ENCODE peak calls at places on chromosomes 16 and 17, in five cellular contexts. One of them, this sample, is unnamed.

GRCh38 chr16:82621796-82622195 is 5.0 kb upstream of the CDH13 start:
- DNase-seq in iPS-NIHi11: no peak
- DNase-seq in NCI-H1092: no peak
- DNase-seq in M059J: no peak
- DNase-seq in activated CD4-positive, alpha-beta T cell treated with anti-CD3 and anti-CD28 coated beads for 4 hours: no peak
- DNase-seq in this sample: no peak

GRCh38 chr16:13938480-13938879 is 18.5 kb downstream of the ERCC4 start:
- DNase-seq in iPS-NIHi11: no peak
- DNase-seq in NCI-H1092: no peak
- DNase-seq in M059J: no peak
- DNase-seq in activated CD4-positive, alpha-beta T cell treated with anti-CD3 and anti-CD28 coated beads for 4 hours: no peak
- DNase-seq in this sample: peak

GRCh38 chr17:1322469-1322868 is 43.0 kb downstream of the TRARG1 start:
- DNase-seq in iPS-NIHi11: no peak
- DNase-seq in NCI-H1092: no peak
- DNase-seq in M059J: no peak
- DNase-seq in activated CD4-positive, alpha-beta T cell treated with anti-CD3 and anti-CD28 coated beads for 4 hours: no peak
- DNase-seq in this sample: no peak

GRCh38 chr17:13996758-13997157 is 72.5 kb upstream of the COX10 start:
- DNase-seq in iPS-NIHi11: no peak
- DNase-seq in NCI-H1092: no peak
- DNase-seq in M059J: no peak
- DNase-seq in activated CD4-positive, alpha-beta T cell treated with anti-CD3 and anti-CD28 coated beads for 4 hours: no peak
- DNase-seq in this sample: no peak

GRCh38 chr17:44968225-44969143 is at the start of gene C1QL1:
- DNase-seq in iPS-NIHi11: peak
- DNase-seq in NCI-H1092: peak
- DNase-seq in M059J: peak
- DNase-seq in activated CD4-positive, alpha-beta T cell treated with anti-CD3 and anti-CD28 coated beads for 4 hours: peak
- DNase-seq in this sample: peak

GRCh38 chr16:1990336-1991134 is 765 bp downstream of the SYNGR3 start:
- DNase-seq in iPS-NIHi11: peak
- DNase-seq in NCI-H1092: no peak
- DNase-seq in M059J: no peak
- DNase-seq in activated CD4-positive, alpha-beta T cell treated with anti-CD3 and anti-CD28 coated beads for 4 hours: peak
- DNase-seq in this sample: no peak

GRCh38 chr16:7313170-7313569 is 19.5 kb upstream of the RBFOX1 start:
- DNase-seq in iPS-NIHi11: peak
- DNase-seq in NCI-H1092: no peak
- DNase-seq in M059J: peak
- DNase-seq in activated CD4-positive, alpha-beta T cell treated with anti-CD3 and anti-CD28 coated beads for 4 hours: no peak
- DNase-seq in this sample: no peak

GRCh38 chr16:75584108-75584507 is 17.9 kb downstream of the GABARAPL2 start:
- DNase-seq in iPS-NIHi11: no peak
- DNase-seq in NCI-H1092: no peak
- DNase-seq in M059J: no peak
- DNase-seq in activated CD4-positive, alpha-beta T cell treated with anti-CD3 and anti-CD28 coated beads for 4 hours: no peak
- DNase-seq in this sample: no peak

GRCh38 chr17:69240201-69240600 is 11.6 kb upstream of the ABCA10 start:
- DNase-seq in iPS-NIHi11: no peak
- DNase-seq in NCI-H1092: no peak
- DNase-seq in M059J: no peak
- DNase-seq in activated CD4-positive, alpha-beta T cell treated with anti-CD3 and anti-CD28 coated beads for 4 hours: no peak
- DNase-seq in this sample: no peak

GRCh38 chr17:68459030-68459376 is 1.7 kb upstream of the WIPI1 start:
- DNase-seq in iPS-NIHi11: no peak
- DNase-seq in NCI-H1092: no peak
- DNase-seq in M059J: no peak
- DNase-seq in activated CD4-positive, alpha-beta T cell treated with anti-CD3 and anti-CD28 coated beads for 4 hours: no peak
- DNase-seq in this sample: no peak

GRCh38 chr16:58198022-58198683 is at the start of gene CSNK2A2:
- DNase-seq in iPS-NIHi11: peak
- DNase-seq in NCI-H1092: peak
- DNase-seq in M059J: peak
- DNase-seq in activated CD4-positive, alpha-beta T cell treated with anti-CD3 and anti-CD28 coated beads for 4 hours: peak
- DNase-seq in this sample: peak

GRCh38 chr17:18257747-18258355 is 687 bp downstream of the FLII start:
- DNase-seq in iPS-NIHi11: peak
- DNase-seq in NCI-H1092: no peak
- DNase-seq in M059J: peak
- DNase-seq in activated CD4-positive, alpha-beta T cell treated with anti-CD3 and anti-CD28 coated beads for 4 hours: peak
- DNase-seq in this sample: peak

GRCh38 chr17:67770539-67770938 is 52.8 kb downstream of the NOL11 start:
- DNase-seq in iPS-NIHi11: no peak
- DNase-seq in NCI-H1092: no peak
- DNase-seq in M059J: no peak
- DNase-seq in activated CD4-positive, alpha-beta T cell treated with anti-CD3 and anti-CD28 coated beads for 4 hours: no peak
- DNase-seq in this sample: no peak

GRCh38 chr17:42111901-42112551 is 488 bp downstream of the DHX58 start:
- DNase-seq in iPS-NIHi11: no peak
- DNase-seq in NCI-H1092: no peak
- DNase-seq in M059J: peak
- DNase-seq in activated CD4-positive, alpha-beta T cell treated with anti-CD3 and anti-CD28 coated beads for 4 hours: no peak
- DNase-seq in this sample: no peak

GRCh38 chr17:48728232-48729231 is at the start of gene HOXB13:
- DNase-seq in iPS-NIHi11: peak
- DNase-seq in NCI-H1092: no peak
- DNase-seq in M059J: peak
- DNase-seq in activated CD4-positive, alpha-beta T cell treated with anti-CD3 and anti-CD28 coated beads for 4 hours: peak
- DNase-seq in this sample: no peak

GRCh38 chr17:72397687-72398086 is 276.9 kb downstream of the SOX9 start:
- DNase-seq in iPS-NIHi11: no peak
- DNase-seq in NCI-H1092: no peak
- DNase-seq in M059J: peak
- DNase-seq in activated CD4-positive, alpha-beta T cell treated with anti-CD3 and anti-CD28 coated beads for 4 hours: no peak
- DNase-seq in this sample: no peak

GRCh38 chr16:12160249-12160648 is 183.7 kb downstream of the SNX29 start:
- DNase-seq in iPS-NIHi11: no peak
- DNase-seq in NCI-H1092: no peak
- DNase-seq in M059J: no peak
- DNase-seq in activated CD4-positive, alpha-beta T cell treated with anti-CD3 and anti-CD28 coated beads for 4 hours: no peak
- DNase-seq in this sample: no peak

GRCh38 chr17:80427366-80428282 is 12.7 kb downstream of the ENDOV start:
- DNase-seq in iPS-NIHi11: peak
- DNase-seq in NCI-H1092: no peak
- DNase-seq in M059J: no peak
- DNase-seq in activated CD4-positive, alpha-beta T cell treated with anti-CD3 and anti-CD28 coated beads for 4 hours: no peak
- DNase-seq in this sample: no peak

GRCh38 chr17:68291836-68292688 is 767 bp downstream of the ARSG start:
- DNase-seq in iPS-NIHi11: peak
- DNase-seq in NCI-H1092: peak
- DNase-seq in M059J: peak
- DNase-seq in activated CD4-positive, alpha-beta T cell treated with anti-CD3 and anti-CD28 coated beads for 4 hours: peak
- DNase-seq in this sample: peak